ENCODE peak calls at places on chromosomes 12 and 14, in seven cellular contexts. Q, Z, I, R, E, Y and D are unnamed samples.

GRCh38 chr14:88829188-88829587 is 4.7 kb downstream of the TTC8 start:
- DNase-seq in Q (no peak), Z (no peak), I (no peak), R (no peak), E (no peak), Y (no peak), D (no peak)

GRCh38 chr14:100341301-100342031 is 18.3 kb downstream of the SLC25A47 start:
- DNase-seq in Q (peak), Z (peak), I (peak), R (no peak), E (no peak), Y (peak), D (no peak)

GRCh38 chr12:10364839-10365681 is 24.8 kb downstream of the KLRK1 start:
- DNase-seq in Q (peak), Z (peak), I (peak), R (no peak), E (peak), Y (peak), D (no peak)

GRCh38 chr12:26298785-26299621 is 103.6 kb downstream of the SSPN start:
- DNase-seq in Q (peak), Z (peak), I (peak), R (no peak), E (no peak), Y (no peak), D (no peak)

GRCh38 chr14:82075566-82075965 is 541.9 kb upstream of the SEL1L start:
- DNase-seq in Q (peak), Z (no peak), I (no peak), R (peak), E (no peak), Y (peak), D (no peak)

GRCh38 chr12:46442723-46443122 is 70.2 kb upstream of the SLC38A2 start:
- DNase-seq in Q (peak), Z (no peak), I (no peak), R (no peak), E (no peak), Y (no peak), D (no peak)

GRCh38 chr12:2894961-2895360 is 4.3 kb downstream of the TULP3 start:
- DNase-seq in Q (no peak), Z (no peak), I (peak), R (no peak), E (no peak), Y (no peak), D (no peak)

GRCh38 chr12:51863921-51864700 is 15.6 kb upstream of the FIGNL2 start:
- DNase-seq in Q (no peak), Z (no peak), I (peak), R (peak), E (no peak), Y (no peak), D (peak)

GRCh38 chr12:132066345-132066685 is 77.8 kb downstream of the DDX51 start:
- DNase-seq in Q (no peak), Z (peak), I (no peak), R (no peak), E (no peak), Y (peak), D (no peak)

GRCh38 chr12:129696405-129696804 is 207.4 kb downstream of the TMEM132D start:
- DNase-seq in Q (no peak), Z (no peak), I (no peak), R (no peak), E (no peak), Y (no peak), D (no peak)

GRCh38 chr14:28709571-28710305 is 56.8 kb upstream of the FOXG1 start:
- DNase-seq in Q (no peak), Z (no peak), I (no peak), R (no peak), E (no peak), Y (no peak), D (no peak)

GRCh38 chr12:120254809-120255208 is 10.7 kb downstream of the PXN start:
- DNase-seq in Q (no peak), Z (no peak), I (no peak), R (no peak), E (no peak), Y (no peak), D (no peak)

GRCh38 chr12:62698701-62699101 is 232.1 kb downstream of the MON2 start:
- DNase-seq in Q (no peak), Z (no peak), I (no peak), R (no peak), E (no peak), Y (no peak), D (no peak)

GRCh38 chr12:24948452-24948815 is 467 bp downstream of the BCAT1 start:
- DNase-seq in Q (peak), Z (peak), I (peak), R (peak), E (no peak), Y (peak), D (no peak)

GRCh38 chr14:74357585-74357984 is 9.3 kb downstream of the VRTN start:
- DNase-seq in Q (no peak), Z (no peak), I (no peak), R (no peak), E (no peak), Y (no peak), D (no peak)

GRCh38 chr12:5081016-5081415 is 37.3 kb downstream of the KCNA5 start:
- DNase-seq in Q (no peak), Z (no peak), I (no peak), R (no peak), E (no peak), Y (no peak), D (peak)

GRCh38 chr12:64890873-64891468 is 66.5 kb downstream of the TBC1D30 start:
- DNase-seq in Q (no peak), Z (peak), I (peak), R (no peak), E (no peak), Y (no peak), D (no peak)

GRCh38 chr14:105072381-105072861 is 7.2 kb upstream of the GPR132 start:
- DNase-seq in Q (no peak), Z (no peak), I (no peak), R (no peak), E (no peak), Y (no peak), D (no peak)

GRCh38 chr14:23120405-23121251 is 1.6 kb upstream of the CEBPE start:
- DNase-seq in Q (peak), Z (peak), I (peak), R (peak), E (peak), Y (peak), D (peak)

GRCh38 chr12:33423706-33424105 is 15.9 kb downstream of the SYT10 start:
- DNase-seq in Q (no peak), Z (no peak), I (no peak), R (no peak), E (no peak), Y (no peak), D (no peak)

GRCh38 chr12:21526721-21527345 is 737 bp downstream of the SPX start:
- DNase-seq in Q (no peak), Z (no peak), I (no peak), R (no peak), E (no peak), Y (no peak), D (no peak)

GRCh38 chr14:70981005-70981952 is 74.0 kb downstream of the PCNX1 start:
- DNase-seq in Q (no peak), Z (no peak), I (no peak), R (no peak), E (no peak), Y (no peak), D (no peak)

GRCh38 chr12:880656-881055 is 68.8 kb downstream of the RAD52 start:
- DNase-seq in Q (no peak), Z (no peak), I (no peak), R (no peak), E (no peak), Y (no peak), D (no peak)

GRCh38 chr12:132423251-132424117 is 66.5 kb upstream of the FBRSL1 start:
- DNase-seq in Q (no peak), Z (no peak), I (no peak), R (peak), E (no peak), Y (no peak), D (no peak)

GRCh38 chr12:131098178-131098981 is 144.7 kb downstream of the ADGRD1 start:
- DNase-seq in Q (peak), Z (no peak), I (no peak), R (no peak), E (peak), Y (no peak), D (peak)

GRCh38 chr12:46073321-46073720 is 82.9 kb upstream of the SCAF11 start:
- DNase-seq in Q (no peak), Z (no peak), I (no peak), R (no peak), E (no peak), Y (no peak), D (no peak)

GRCh38 chr12:67539329-67539728 is 109.2 kb upstream of the DYRK2 start:
- DNase-seq in Q (no peak), Z (no peak), I (no peak), R (no peak), E (no peak), Y (no peak), D (no peak)

GRCh38 chr12:104701756-104702155 is 245.0 kb downstream of the CHST11 start:
- DNase-seq in Q (no peak), Z (no peak), I (no peak), R (no peak), E (no peak), Y (no peak), D (no peak)

GRCh38 chr12:94023879-94024278 is 124.5 kb upstream of the PLXNC1 start:
- DNase-seq in Q (no peak), Z (no peak), I (no peak), R (no peak), E (no peak), Y (no peak), D (no peak)

GRCh38 chr12:71642264-71642663 is 21.4 kb downstream of the ZFC3H1 start:
- DNase-seq in Q (no peak), Z (no peak), I (no peak), R (no peak), E (no peak), Y (no peak), D (no peak)

GRCh38 chr12:12800406-12801180 is 12.6 kb upstream of the DDX47 start:
- DNase-seq in Q (no peak), Z (no peak), I (no peak), R (no peak), E (no peak), Y (no peak), D (no peak)

GRCh38 chr14:50082784-50083466 is 33.4 kb downstream of the VCPKMT start:
- DNase-seq in Q (no peak), Z (peak), I (peak), R (no peak), E (no peak), Y (peak), D (no peak)

GRCh38 chr12:56122637-56123036 is 4.6 kb downstream of the ZC3H10 start:
- DNase-seq in Q (no peak), Z (no peak), I (no peak), R (no peak), E (no peak), Y (no peak), D (no peak)

GRCh38 chr14:88189040-88189839 is 133.8 kb downstream of the KCNK10 start:
- DNase-seq in Q (peak), Z (peak), I (peak), R (peak), E (peak), Y (peak), D (peak)

GRCh38 chr12:22684526-22685118 is 59.7 kb downstream of the ETNK1 start:
- DNase-seq in Q (no peak), Z (no peak), I (no peak), R (no peak), E (no peak), Y (no peak), D (no peak)